ENCODE peak calls at places on chromosomes 5 and 9, in five cellular contexts. N is neural crest cell, M is HEK293T, V is HT1080, K is GM13977. J is an unnamed sample.

GRCh38 chr5:167763772-167764171 is 527.7 kb upstream of the WWC1 start:
- DNase-seq in M (no peak), N (no peak), K (no peak), V (peak; percentile 35), J (no peak)

GRCh38 chr5:1007681-1008450 is 736 bp upstream of the NKD2 start:
- DNase-seq in K (no peak), V (no peak), N (no peak), M (no peak), J (no peak)

GRCh38 chr9:34405719-34406118 is 29.0 kb upstream of the MYORG start:
- DNase-seq in M (no peak), N (no peak), K (no peak), V (peak; percentile 67), J (no peak)

GRCh38 chr5:153122416-153122815 is 368.1 kb upstream of the GRIA1 start:
- DNase-seq in V (no peak), K (no peak), M (no peak), N (no peak), J (no peak)

GRCh38 chr9:122036988-122037387 is 56.1 kb downstream of the TTLL11 start:
- DNase-seq in N (no peak), K (no peak), V (peak; percentile 53), M (no peak), J (no peak)

GRCh38 chr5:124102491-124102890 is 590.5 kb downstream of the CSNK1G3 start:
- DNase-seq in N (no peak), M (no peak), K (no peak), V (no peak), J (no peak)

GRCh38 chr9:17611342-17611741 is 32.5 kb downstream of the SH3GL2 start:
- DNase-seq in N (no peak), M (no peak), K (no peak), V (no peak), J (no peak)

GRCh38 chr5:20335978-20336377 is 348.0 kb upstream of the CDH18 start:
- DNase-seq in V (peak; percentile 8), M (no peak), N (no peak), K (no peak), J (no peak)

GRCh38 chr5:104218200-104218599 is 655.6 kb upstream of the NUDT12 start:
- DNase-seq in V (no peak), M (no peak), N (no peak), K (no peak), J (no peak)

GRCh38 chr9:2271426-2271825 is 256.3 kb downstream of the SMARCA2 start:
- DNase-seq in K (peak; percentile 42), V (peak; percentile 69), N (no peak), M (peak; percentile 6), J (peak; percentile 49)

GRCh38 chr9:118222375-118222774 is 518.2 kb downstream of the TLR4 start:
- DNase-seq in V (peak; percentile 36), N (no peak), K (no peak), M (no peak), J (no peak)

GRCh38 chr9:113559834-113560620 is 96.5 kb downstream of the RGS3 start:
- DNase-seq in M (no peak), N (no peak), K (no peak), V (no peak), J (no peak)

GRCh38 chr5:141680751-141681201 is 1.3 kb downstream of the ARAP3 start:
- DNase-seq in M (no peak), N (peak; percentile 52), K (no peak), V (peak; percentile 82), J (no peak)

GRCh38 chr5:12477556-12477955 is 573.3 kb upstream of the CTNND2 start:
- DNase-seq in M (no peak), V (no peak), N (no peak), K (no peak), J (no peak)

GRCh38 chr5:111514087-111514486 is 1.8 kb upstream of the STARD4 start:
- DNase-seq in V (no peak), K (no peak), M (no peak), N (no peak), J (no peak)

GRCh38 chr9:133114451-133114885 is 6.6 kb downstream of the RALGDS start:
- DNase-seq in K (no peak), V (no peak), N (no peak), M (no peak), J (no peak)

GRCh38 chr5:112951124-112951702 is 25.4 kb upstream of the DCP2 start:
- DNase-seq in N (no peak), M (no peak), V (no peak), K (no peak), J (no peak)

GRCh38 chr5:68683632-68684035 is 410.2 kb upstream of the SLC30A5 start:
- DNase-seq in M (no peak), V (peak; percentile 89), N (no peak), K (no peak), J (no peak)

GRCh38 chr5:35129921-35130485 is 82.3 kb upstream of the AGXT2 start:
- DNase-seq in K (peak; percentile 5), V (peak; percentile 92), N (no peak), M (no peak), J (no peak)

GRCh38 chr5:43997647-43998251 is 391.5 kb downstream of the FGF10 start:
- DNase-seq in V (peak; percentile 2), K (no peak), M (no peak), N (no peak), J (no peak)